ENCODE peak calls at places on chromosomes 1 and 21, in eight cellular contexts. H is RCC 7860; K is HCT116; M is HTR-8/SVneo; J is KG1; A is ascending aorta; L is activated naive CD4-positive, alpha-beta T cell; E is stimulated activated CD4-positive, alpha-beta T cell treated with anti-CD3 and anti-CD28 coated beads, Interleukin-2, amount 100 ng/mL, for 24 hours. Y is an unnamed sample.
A peak's percentile ranks its signal among the peaks of the same experiment; 100 is the strongest.

GRCh38 chr1:66000033-66000637 is 207.4 kb downstream of the PDE4B start:
- DNase-seq in E (no peak), K (no peak), M (no peak), J (no peak), H (no peak), L (no peak), A (no peak), Y (no peak)

GRCh38 chr1:67824771-67825170 is 8.5 kb downstream of the GNG12 start:
- DNase-seq in E (no peak), K (no peak), L (no peak), J (no peak), H (no peak), A (no peak), M (no peak), Y (no peak)

GRCh38 chr1:235297579-235297978 is 30.4 kb downstream of the ARID4B start:
- DNase-seq in J (no peak), L (no peak), K (no peak), M (no peak), A (no peak), E (no peak), H (no peak), Y (peak; percentile 14)

GRCh38 chr1:1954831-1955441 is 35.9 kb upstream of the TMEM52 start:
- DNase-seq in H (no peak), E (peak; percentile 28), L (no peak), M (no peak), J (no peak), K (no peak), A (no peak), Y (no peak)

GRCh38 chr1:52423771-52424170 is 19.4 kb downstream of the PRPF38A start:
- DNase-seq in K (no peak), H (no peak), M (no peak), E (peak; percentile 62), A (no peak), J (no peak), L (peak; percentile 17), Y (peak; percentile 14)

GRCh38 chr1:243718893-243719292 is 131.2 kb downstream of the AKT3 start:
- DNase-seq in L (no peak), M (peak; percentile 56), E (no peak), J (no peak), K (no peak), A (no peak), H (peak; percentile 74), Y (no peak)

GRCh38 chr1:7845761-7846160 is 7.1 kb downstream of the UTS2 start:
- DNase-seq in J (no peak), A (no peak), K (no peak), L (no peak), E (no peak), M (no peak), H (no peak), Y (no peak)

GRCh38 chr1:212797681-212798080 is 6.0 kb downstream of the TATDN3 start:
- DNase-seq in E (no peak), A (no peak), H (no peak), K (no peak), J (no peak), M (no peak), L (no peak), Y (no peak)

GRCh38 chr1:20187103-20187812 is 940 bp upstream of the PLA2G2C start:
- DNase-seq in M (no peak), J (no peak), L (no peak), A (no peak), E (peak; percentile 39), K (no peak), H (no peak), Y (no peak)

GRCh38 chr21:43847301-43847700 is 17.7 kb upstream of the AGPAT3 start:
- DNase-seq in M (no peak), K (no peak), L (no peak), E (no peak), J (no peak), H (no peak), A (no peak), Y (no peak)

GRCh38 chr1:25011270-25011669 is 81.2 kb upstream of the RUNX3 start:
- DNase-seq in A (no peak), K (no peak), J (no peak), H (no peak), L (no peak), M (no peak), E (no peak), Y (no peak)

GRCh38 chr1:212161231-212161781 is 123.9 kb upstream of the PPP2R5A start:
- DNase-seq in L (no peak), M (peak; percentile 52), E (no peak), K (peak; percentile 13), J (no peak), H (peak; percentile 80), A (no peak), Y (no peak)

GRCh38 chr1:236887081-236887480 is 92.0 kb downstream of the MTR start:
- DNase-seq in L (no peak), J (no peak), M (no peak), E (no peak), A (no peak), H (no peak), K (no peak), Y (no peak)

GRCh38 chr1:161305872-161306519 is 3.8 kb downstream of the MPZ start:
- DNase-seq in H (no peak), J (peak; percentile 59), K (peak; percentile 80), E (peak; percentile 81), M (no peak), L (peak; percentile 49), A (peak; percentile 86), Y (peak; percentile 93)

GRCh38 chr1:34889705-34890104 is 30.2 kb upstream of the SMIM12 start:
- DNase-seq in J (no peak), A (no peak), M (no peak), L (no peak), K (no peak), H (no peak), E (no peak), Y (no peak)

GRCh38 chr1:241902376-241903067 is 54.5 kb downstream of the EXO1 start:
- DNase-seq in E (no peak), M (no peak), J (no peak), A (no peak), H (no peak), K (no peak), L (no peak), Y (no peak)

GRCh38 chr1:203072002-203072607 is 13.7 kb downstream of the MYOG start:
- DNase-seq in M (no peak), K (no peak), A (no peak), H (no peak), J (no peak), E (no peak), L (no peak), Y (no peak)

GRCh38 chr1:58874757-58875755 is 91.2 kb upstream of the JUN start:
- DNase-seq in H (no peak), L (no peak), J (no peak), M (no peak), A (no peak), K (no peak), E (no peak), Y (no peak)

GRCh38 chr1:200905411-200906052 is 10.8 kb downstream of the INAVA start:
- DNase-seq in A (no peak), E (peak; percentile 49), L (no peak), M (no peak), J (no peak), H (peak; percentile 80), K (no peak), Y (peak; percentile 84)

GRCh38 chr1:6580119-6580587 is 359 bp downstream of the ZBTB48 start:
- DNase-seq in K (no peak), E (no peak), J (peak; percentile 13), A (no peak), M (no peak), H (no peak), L (no peak), Y (no peak)

GRCh38 chr1:32494196-32494595 is 29.3 kb downstream of the ZBTB8B start:
- DNase-seq in E (no peak), A (no peak), H (no peak), L (no peak), K (no peak), M (no peak), J (no peak), Y (no peak)

GRCh38 chr21:43270800-43271261 is 102.0 kb downstream of the CRYAA start:
- DNase-seq in E (no peak), A (no peak), H (no peak), M (no peak), K (no peak), L (no peak), J (no peak), Y (no peak)

GRCh38 chr1:67629370-67630075 is 55.5 kb upstream of the GADD45A start:
- DNase-seq in L (no peak), H (peak; percentile 63), J (no peak), M (no peak), E (no peak), K (no peak), A (no peak), Y (no peak)

GRCh38 chr1:119617751-119618691 is 30.0 kb downstream of the ZNF697 start:
- DNase-seq in M (no peak), J (no peak), H (no peak), A (no peak), L (no peak), K (no peak), E (no peak), Y (no peak)

GRCh38 chr1:10917513-10918454 is 94.7 kb upstream of the TARDBP start:
- DNase-seq in K (no peak), E (no peak), H (no peak), J (no peak), L (no peak), A (no peak), M (no peak), Y (no peak)

GRCh38 chr1:109498161-109498801 is 4.4 kb downstream of the CYB561D1 start:
- DNase-seq in K (no peak), M (no peak), E (no peak), L (no peak), H (no peak), J (no peak), A (no peak), Y (no peak)

GRCh38 chr1:116954450-116954849 is 44.7 kb downstream of the PTGFRN start:
- DNase-seq in E (no peak), J (no peak), L (no peak), H (no peak), A (no peak), K (no peak), M (no peak), Y (no peak)

GRCh38 chr1:231334079-231334666 is 3.5 kb downstream of the EXOC8 start:
- DNase-seq in E (no peak), J (no peak), H (no peak), M (no peak), K (no peak), A (no peak), L (no peak), Y (no peak)

GRCh38 chr1:1754051-1754815 is 24.0 kb downstream of the NADK start:
- DNase-seq in L (no peak), H (no peak), K (no peak), J (no peak), E (no peak), M (no peak), A (no peak), Y (no peak)

GRCh38 chr21:31370893-31371652 is 27.0 kb upstream of the TIAM1 start:
- DNase-seq in L (no peak), M (no peak), H (no peak), K (no peak), A (no peak), E (no peak), J (no peak), Y (no peak)

GRCh38 chr1:50108497-50109073 is at the start of gene ELAVL4:
- DNase-seq in H (no peak), K (no peak), M (no peak), A (no peak), J (no peak), L (no peak), E (no peak), Y (no peak)

GRCh38 chr1:185353124-185353523 is 36.1 kb upstream of the IVNS1ABP start:
- DNase-seq in L (no peak), H (no peak), E (no peak), K (no peak), J (no peak), M (no peak), A (no peak), Y (no peak)

GRCh38 chr1:197619008-197619640 is 156.2 kb downstream of the DENND1B start:
- DNase-seq in M (peak; percentile 2), L (no peak), H (no peak), E (no peak), K (peak; percentile 6), J (no peak), A (no peak), Y (no peak)

GRCh38 chr1:10867138-10867721 is 70.8 kb upstream of the CASZ1 start:
- DNase-seq in L (peak; percentile 26), K (no peak), M (peak; percentile 60), H (no peak), A (peak; percentile 75), J (no peak), E (peak; percentile 68), Y (no peak)

Y was measured in GF-D8.